ENCODE peak calls at places on chromosomes 7 and 10, in five cellular contexts. B is neuronal stem cell, W is mesenchymal stem cell, J is IMR-90, A is H1. Z is an unnamed sample.

GRCh38 chr10:62459072-62459471 is 84.9 kb downstream of the ZNF365 start:
- DNase-seq in B (no peak), J (peak; percentile 85), A (no peak), W (peak; percentile 90), Z (no peak)

GRCh38 chr7:82364671-82365070 is 78.9 kb downstream of the CACNA2D1 start:
- DNase-seq in J (no peak), B (peak; percentile 38), W (no peak), A (no peak), Z (no peak)

GRCh38 chr7:39375047-39375873 is 190.9 kb upstream of the YAE1 start:
- DNase-seq in A (no peak), J (no peak), B (no peak), W (no peak), Z (no peak)

GRCh38 chr7:103141753-103142404 is 7.0 kb downstream of the NAPEPLD start:
- DNase-seq in W (no peak), B (no peak), J (no peak), A (no peak), Z (no peak)

GRCh38 chr10:35074266-35074665 is 15.9 kb downstream of the CUL2 start:
- DNase-seq in A (no peak), B (no peak), J (peak; percentile 63), W (no peak), Z (no peak)

GRCh38 chr7:70736715-70737460 is 395.1 kb upstream of the GALNT17 start:
- DNase-seq in A (peak; percentile 32), J (peak; percentile 89), W (peak; percentile 31), B (no peak), Z (no peak)

GRCh38 chr7:100825760-100826545 is 1.4 kb downstream of the EPHB4 start:
- DNase-seq in A (peak; percentile 52), B (no peak), W (peak; percentile 72), J (peak; percentile 59), Z (peak; percentile 37)

GRCh38 chr7:37430126-37430525 is 18.5 kb downstream of the ELMO1 start:
- DNase-seq in B (no peak), W (no peak), A (no peak), J (no peak), Z (no peak)

GRCh38 chr10:51649064-51649463 is 50.3 kb downstream of the CSTF2T start:
- DNase-seq in B (no peak), W (peak; percentile 1), J (peak; percentile 59), A (no peak), Z (peak; percentile 6)

GRCh38 chr10:3231951-3232730 is 59.6 kb upstream of the PITRM1 start:
- DNase-seq in A (no peak), J (peak; percentile 24), W (no peak), B (no peak), Z (peak; percentile 27)

GRCh38 chr7:137501561-137501960 is 158.0 kb upstream of the PTN start:
- DNase-seq in A (no peak), B (no peak), J (no peak), W (no peak), Z (no peak)

GRCh38 chr7:48255046-48255445 is 83.8 kb downstream of the ABCA13 start:
- DNase-seq in J (peak; percentile 86), A (no peak), W (no peak), B (no peak), Z (peak; percentile 7)

GRCh38 chr7:80417211-80417793 is 94.6 kb downstream of the GNAT3 start:
- DNase-seq in W (no peak), J (no peak), B (no peak), A (no peak), Z (no peak)

GRCh38 chr7:564176-564890 is 44.7 kb upstream of the PDGFA start:
- DNase-seq in J (no peak), B (no peak), A (no peak), W (no peak), Z (no peak)

GRCh38 chr7:108503112-108504026 is 22.6 kb downstream of the PNPLA8 start:
- DNase-seq in J (peak; percentile 56), A (no peak), B (no peak), W (no peak), Z (no peak)

GRCh38 chr10:660413-660979 is 29.0 kb downstream of the DIP2C start:
- DNase-seq in W (peak; percentile 40), J (no peak), A (no peak), B (no peak), Z (no peak)

GRCh38 chr10:68633816-68634466 is 73.8 kb downstream of the TET1 start:
- DNase-seq in A (no peak), J (no peak), W (no peak), B (no peak), Z (no peak)

GRCh38 chr10:54826994-54827560 is 26.0 kb upstream of the PCDH15 start:
- DNase-seq in B (no peak), W (no peak), A (no peak), J (no peak), Z (no peak)

GRCh38 chr7:121451367-121452073 is 55.4 kb upstream of the FAM3C start:
- DNase-seq in W (no peak), J (no peak), A (no peak), B (no peak), Z (no peak)

GRCh38 chr7:23530355-23530754 is 1.4 kb downstream of the TRA2A start:
- DNase-seq in J (peak; percentile 31), W (peak; percentile 66), A (no peak), B (no peak), Z (peak; percentile 83)

GRCh38 chr10:71211759-71212248 is 566 bp upstream of the UNC5B start:
- DNase-seq in A (no peak), B (no peak), J (no peak), W (no peak), Z (no peak)

GRCh38 chr7:156932006-156932405 is 17.5 kb upstream of the NOM1 start:
- DNase-seq in J (no peak), B (no peak), W (no peak), A (no peak), Z (no peak)

GRCh38 chr7:95772298-95772770 is at the start of gene DYNC1I1:
- DNase-seq in J (peak; percentile 19), A (no peak), W (peak; percentile 64), B (peak; percentile 55), Z (peak; percentile 85)

GRCh38 chr7:33050425-33051318 is 11.9 kb downstream of the NT5C3A start:
- DNase-seq in A (no peak), B (no peak), J (peak; percentile 59), W (peak; percentile 65), Z (peak; percentile 47)

GRCh38 chr7:43491123-43491522 is 91.8 kb upstream of the STK17A start:
- DNase-seq in A (no peak), B (no peak), J (no peak), W (no peak), Z (no peak)

GRCh38 chr7:117008849-117009531 is 55.7 kb downstream of the ST7 start:
- DNase-seq in A (no peak), B (no peak), J (peak; percentile 69), W (peak; percentile 87), Z (no peak)

GRCh38 chr10:132899054-132899750 is 43.2 kb downstream of the CFAP46 start:
- DNase-seq in W (no peak), J (no peak), A (no peak), B (no peak), Z (no peak)

GRCh38 chr10:118818621-118819221 is 64.0 kb upstream of the CACUL1 start:
- DNase-seq in J (no peak), B (no peak), W (no peak), A (no peak), Z (no peak)

GRCh38 chr7:116706668-116707126 is 34.7 kb downstream of the MET start:
- DNase-seq in B (no peak), J (no peak), A (no peak), W (peak; percentile 12), Z (peak; percentile 27)

GRCh38 chr7:43135129-43135528 is 22.7 kb downstream of the HECW1 start:
- DNase-seq in B (no peak), A (no peak), J (no peak), W (no peak), Z (peak; percentile 92)

GRCh38 chr10:115141254-115141653 is 48.1 kb downstream of the ATRNL1 start:
- DNase-seq in J (peak; percentile 12), A (no peak), B (no peak), W (peak; percentile 36), Z (no peak)

GRCh38 chr7:132030161-132030568 is 473.7 kb upstream of the PODXL start:
- DNase-seq in J (no peak), A (no peak), W (no peak), B (no peak), Z (peak; percentile 70)

DNA sequence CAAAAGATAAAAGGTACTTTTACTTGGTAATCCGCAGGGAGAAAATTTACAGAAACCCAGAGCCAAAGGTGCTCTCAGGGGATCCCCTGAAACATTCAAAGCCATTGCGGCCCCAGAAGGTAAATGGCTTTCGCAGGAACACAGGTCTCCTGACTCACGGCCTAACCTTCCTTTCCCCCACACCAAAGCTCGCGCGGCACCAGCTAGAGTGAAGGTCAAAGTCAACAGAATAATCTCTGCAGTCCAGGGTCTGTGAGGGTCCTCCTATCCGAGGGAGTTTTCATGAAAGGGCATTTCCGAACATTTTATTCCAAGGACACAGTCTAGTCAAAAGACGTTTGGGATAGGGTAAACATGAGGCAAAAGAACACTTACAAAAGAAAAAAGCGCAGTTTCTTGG is 615 bp upstream of the STEAP2 start:
- DNase-seq in W (no peak), J (no peak), B (no peak), A (peak; percentile 52), Z (no peak)
- H3K9ac ChIP-seq in W (peak overlapping the region; percentile 98), J (peak overlapping the region; percentile 58), B (no peak overlapping the region), A (peak overlapping the region; percentile 41), Z (peak overlapping the region; percentile 70)

GRCh38 chr10:5478694-5479305 is 20.6 kb downstream of the CALML5 start:
- DNase-seq in A (no peak), J (no peak), B (no peak), W (no peak), Z (no peak)
- H2BK15ac ChIP-seq in A (no peak overlapping the region), J (no peak overlapping the region), B (no peak overlapping the region), W (no peak overlapping the region), Z (no peak overlapping the region)

DNA sequence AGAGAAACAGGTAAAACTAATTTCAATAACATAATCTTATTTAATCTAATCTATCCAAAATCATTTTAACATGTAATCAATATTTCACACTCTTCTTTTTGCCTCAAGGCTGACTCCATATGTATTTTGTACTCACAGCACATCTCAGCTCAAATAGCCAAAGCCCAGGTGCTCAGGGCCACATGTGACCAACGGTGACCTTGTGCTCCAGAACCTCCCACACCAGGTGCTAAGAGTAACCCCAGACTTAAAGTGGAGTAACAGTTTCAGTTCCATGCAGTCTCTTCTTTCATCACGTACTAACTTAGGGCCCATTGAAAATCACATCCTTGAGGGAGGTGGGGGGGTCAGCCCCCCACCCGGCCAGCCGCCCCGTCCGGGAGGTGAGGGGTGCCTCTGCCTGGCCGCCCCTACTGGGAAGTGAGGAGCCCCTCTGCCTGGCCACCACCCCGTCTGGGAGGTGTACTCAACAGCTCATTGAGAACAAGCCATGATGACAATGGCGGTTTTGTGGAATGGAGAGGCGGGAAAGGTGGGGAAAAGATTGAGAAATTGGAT is 47.3 kb downstream of the NCAPG2 start:
- DNase-seq in W (no peak), J (no peak), A (no peak), B (no peak), Z (no peak)
- H3K4me3 ChIP-seq in W (no peak overlapping the region), J (no peak overlapping the region), A (no peak overlapping the region), B (no peak overlapping the region), Z (no peak overlapping the region)

GRCh38 chr7:20299145-20299544 is 31.6 kb upstream of the ITGB8 start:
- DNase-seq in J (no peak), B (no peak), A (no peak), W (no peak), Z (no peak)

GRCh38 chr7:20298486-20298901 is 32.2 kb upstream of the ITGB8 start:
- DNase-seq in A (no peak), B (no peak), J (no peak), W (no peak), Z (no peak)

GRCh38 chr7:20299647-20300312 is 30.9 kb upstream of the ITGB8 start:
- DNase-seq in W (peak; percentile 54), A (no peak), B (no peak), J (peak; percentile 45), Z (no peak)

GRCh38 chr7:20302866-20303265 is 27.8 kb upstream of the ITGB8 start:
- DNase-seq in B (no peak), W (no peak), A (no peak), J (no peak), Z (no peak)

GRCh38 chr7:20301311-20301939 is 29.3 kb upstream of the ITGB8 start:
- DNase-seq in A (no peak), J (peak; percentile 75), B (no peak), W (peak; percentile 52), Z (no peak)
- H3K9ac ChIP-seq in A (no peak overlapping the region), J (no peak overlapping the region), B (no peak overlapping the region), W (no peak overlapping the region), Z (no peak overlapping the region)